ENCODE peak calls at places on chromosomes 4 and X, in seven cellular contexts. B is ascending aorta, S is SK-N-SH, L is left lung, P is IMR-90, V is adrenal gland, G is HepG2. Y is an unnamed sample. For H3K4me1, the result is how much of the 10 kb centered on the place peaks cover.

GRCh38 chr4:158778065-158778711 is 9.4 kb downstream of the FNIP2 start:
- DNase-seq in G (no peak), S (no peak), B (no peak), L (no peak), P (no peak), V (no peak), Y (no peak)

GRCh38 chr4:129261584-129261983 is 165.6 kb downstream of the C4orf33 start:
- DNase-seq in P (no peak), B (no peak), G (no peak), V (no peak), S (peak), L (no peak), Y (no peak)

GRCh38 chr4:109301691-109302365 is 630 bp downstream of the COL25A1 start:
- DNase-seq in V (peak), P (no peak), S (peak), G (no peak), B (no peak), L (peak), Y (no peak)

GRCh38 chr4:143344011-143344410 is 7.3 kb downstream of the GAB1 start:
- DNase-seq in V (no peak), B (no peak), G (no peak), P (no peak), S (no peak), L (no peak), Y (no peak)

GRCh38 chrX:48751343-48751742 is 10.2 kb upstream of the GLOD5 start:
- DNase-seq in G (no peak), V (no peak), S (no peak), L (no peak), P (no peak), B (no peak), Y (no peak)

GRCh38 chr4:52968241-52968640 is 106.1 kb downstream of the RASL11B start:
- DNase-seq in S (no peak), B (no peak), P (no peak), L (no peak), G (no peak), V (no peak), Y (peak)

GRCh38 chr4:124890522-124890921 is 178.0 kb upstream of the ANKRD50 start:
- DNase-seq in B (no peak), L (no peak), V (no peak), G (no peak), S (no peak), P (peak), Y (no peak)

GRCh38 chr4:2286904-2287593 is 25.1 kb upstream of the MXD4 start:
- DNase-seq in V (peak), S (no peak), B (no peak), P (peak), G (no peak), L (peak), Y (no peak)

GRCh38 chrX:38271154-38271716 is 50.6 kb upstream of the SRPX start:
- DNase-seq in G (no peak), B (no peak), P (no peak), V (no peak), S (no peak), L (no peak), Y (no peak)

GRCh38 chr4:136687118-136687517 is 845.2 kb downstream of the PCDH18 start:
- DNase-seq in P (no peak), L (no peak), S (no peak), G (peak), V (no peak), B (no peak), Y (no peak)

GRCh38 chr4:107808572-107808971 is 16.2 kb upstream of the SGMS2 start:
- DNase-seq in V (no peak), G (no peak), S (no peak), L (no peak), B (no peak), P (no peak), Y (no peak)

GRCh38 chr4:107935246-107935645 is 3.9 kb downstream of the CYP2U1 start:
- DNase-seq in S (no peak), L (no peak), G (no peak), B (no peak), P (no peak), V (no peak), Y (no peak)

GRCh38 chr4:42732776-42733175 is 75.9 kb upstream of the ATP8A1 start:
- DNase-seq in P (no peak), G (no peak), S (no peak), L (no peak), B (no peak), V (no peak), Y (no peak)

GRCh38 chrX:1300449-1300848 is 31.8 kb downstream of the CSF2RA start:
- DNase-seq in B (no peak), G (no peak), S (no peak), P (no peak), L (no peak), V (no peak), Y (no peak)

GRCh38 chr4:12586607-12587006 is 897.5 kb downstream of the RAB28 start:
- DNase-seq in G (no peak), L (no peak), S (no peak), V (no peak), P (no peak), B (no peak), Y (no peak)

GRCh38 chr4:48340276-48340904 is 939 bp upstream of the SLAIN2 start:
- DNase-seq in S (no peak), G (no peak), V (peak), B (no peak), P (peak), L (no peak), Y (peak)

GRCh38 chr4:25162566-25162965 is 2.3 kb upstream of the SEPSECS start:
- DNase-seq in G (no peak), V (no peak), B (no peak), P (no peak), S (no peak), L (no peak), Y (peak)

GRCh38 chr4:158807696-158808095 is 38.9 kb downstream of the FNIP2 start:
- DNase-seq in V (no peak), G (no peak), L (no peak), P (no peak), S (no peak), B (no peak), Y (no peak)

GRCh38 chr4:154466336-154466735 is 25.3 kb downstream of the DCHS2 start:
- DNase-seq in V (no peak), L (no peak), G (no peak), B (no peak), S (no peak), P (no peak), Y (no peak)

GRCh38 chr4:78588894-78589545 is 37.5 kb downstream of the ANXA3 start:
- DNase-seq in P (no peak), S (no peak), G (no peak), V (no peak), B (no peak), L (no peak), Y (no peak)

GRCh38 chr4:78591404-78591803 is 39.8 kb downstream of the ANXA3 start:
- DNase-seq in S (no peak), B (no peak), G (no peak), V (no peak), L (no peak), P (no peak), Y (no peak)

GRCh38 chr4:78596111-78596742 is 44.7 kb downstream of the ANXA3 start:
- DNase-seq in G (no peak), L (no peak), B (no peak), S (no peak), P (no peak), V (no peak), Y (no peak)

GRCh38 chr4:78592104-78592783 is 40.7 kb downstream of the ANXA3 start:
- DNase-seq in L (no peak), P (no peak), S (peak), V (no peak), B (no peak), G (no peak), Y (no peak)
- H3K4me1 ChIP-seq in L (under half), P (under half), S (under half), V (under half), B (under half), G (under half), Y (under half)

GRCh38 chr4:156774422-156774821 is 197.2 kb downstream of the PDGFC start:
- DNase-seq in B (no peak), S (no peak), V (peak), L (peak), G (peak), P (peak), Y (peak)

GRCh38 chr4:156773648-156774357 is 197.8 kb downstream of the PDGFC start:
- DNase-seq in V (no peak), L (no peak), G (no peak), S (no peak), B (no peak), P (peak), Y (no peak)

GRCh38 chr4:156778606-156779005 is 193.0 kb downstream of the PDGFC start:
- DNase-seq in S (no peak), G (peak), L (no peak), V (no peak), P (peak), B (no peak), Y (no peak)

GRCh38 chr4:156778093-156778492 is 193.5 kb downstream of the PDGFC start:
- DNase-seq in L (no peak), V (no peak), S (no peak), P (peak), B (no peak), G (no peak), Y (peak)

GRCh38 chr4:156775803-156776202 is 195.8 kb downstream of the PDGFC start:
- DNase-seq in G (no peak), P (no peak), V (no peak), S (no peak), L (no peak), B (no peak), Y (no peak)
- H3K4me1 ChIP-seq in G (under half), P (under half), V (under half), S (half or more), L (under half), B (half or more), Y (half or more)

DNA sequence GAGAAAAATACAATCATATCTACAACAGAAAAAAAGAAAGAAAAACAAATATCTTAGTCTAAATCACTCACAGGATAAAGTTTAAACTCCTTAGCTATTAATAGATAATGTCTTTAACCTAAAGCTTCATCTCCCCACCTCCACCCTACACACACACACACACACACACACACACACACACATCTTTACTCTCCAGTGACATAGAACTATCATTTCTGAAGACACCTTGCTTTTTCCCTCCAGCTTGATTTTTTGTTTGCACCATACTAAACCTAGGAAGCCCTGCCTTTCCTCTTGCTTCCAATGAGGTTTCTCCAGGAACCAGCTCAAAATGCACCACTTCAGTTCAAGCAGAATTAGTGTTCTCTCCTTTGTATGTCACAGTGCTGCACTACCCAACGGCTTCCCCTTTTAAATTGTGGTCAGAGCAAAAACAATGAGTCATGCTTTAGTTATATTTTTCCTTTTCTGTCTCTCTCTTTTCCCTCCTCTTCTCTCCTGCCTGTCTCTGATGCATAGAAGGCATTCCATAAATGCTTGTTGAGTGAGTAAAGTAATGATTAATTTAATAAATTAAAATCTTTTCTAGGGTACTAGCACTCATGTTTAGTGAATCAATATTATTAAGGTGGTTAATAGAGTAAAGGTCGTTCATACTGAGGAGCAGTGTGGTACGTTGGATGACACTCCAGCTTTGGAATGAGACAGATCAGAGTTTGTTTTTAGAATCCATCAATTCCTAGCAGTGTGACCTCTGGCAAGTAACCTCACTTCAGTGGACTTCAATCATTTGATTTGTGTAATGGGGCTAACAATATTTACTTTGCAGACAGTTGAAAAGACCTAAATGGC is 5.9 kb downstream of the RTL3 start:
- DNase-seq in B (no peak), P (peak), S (no peak), V (no peak), G (peak), L (no peak), Y (peak)
- H3K4me1 ChIP-seq in B (under half), P (under half), S (under half), V (under half), G (under half), L (under half), Y (under half)

DNA sequence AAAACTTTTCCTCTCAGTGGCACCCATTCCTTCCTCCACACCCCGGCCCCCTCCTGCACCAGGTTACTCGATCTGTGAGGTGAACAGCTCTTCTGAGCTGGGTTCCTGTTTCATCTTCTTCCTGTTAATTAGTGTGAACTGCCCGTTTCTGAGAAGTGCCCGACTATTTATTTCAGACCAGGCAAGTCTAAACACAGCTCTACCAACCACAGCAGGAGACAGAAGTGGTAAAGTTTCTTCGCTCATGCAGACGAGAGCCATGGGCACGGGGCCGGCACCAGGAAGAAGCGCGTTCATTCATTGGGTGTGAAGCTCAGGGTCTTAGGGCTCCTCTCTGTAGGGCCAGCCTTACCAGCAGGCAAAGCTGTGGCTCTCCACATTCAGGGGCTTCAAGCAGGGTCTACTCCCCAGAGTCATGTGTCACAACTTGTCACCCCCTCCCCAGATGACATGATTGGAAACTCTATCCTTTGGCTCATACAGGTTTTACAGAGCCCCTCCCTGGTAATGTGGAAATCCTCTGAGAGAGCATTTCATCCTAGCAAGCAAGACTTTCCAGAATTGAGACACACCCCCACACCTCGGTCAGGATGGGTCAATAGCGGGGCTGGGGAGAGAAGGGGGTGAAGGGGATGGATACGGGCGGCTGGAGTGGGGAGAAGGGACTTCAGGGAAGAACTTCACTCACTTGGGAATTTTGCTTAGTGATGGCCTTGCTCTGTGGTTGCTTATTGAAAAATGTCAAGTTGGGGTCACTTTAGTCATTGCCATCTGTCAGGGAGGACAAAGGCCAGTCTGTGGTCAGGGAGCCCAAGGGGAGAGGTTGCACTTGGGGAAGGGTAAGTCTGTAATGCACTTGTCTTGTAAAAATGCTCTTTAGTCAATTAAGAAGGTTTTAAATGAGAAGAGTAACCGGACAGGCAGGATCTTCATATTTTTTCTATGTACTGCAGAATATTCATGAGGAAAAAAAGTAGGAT is 121.6 kb upstream of the TRIM2 start:
- DNase-seq in S (no peak), V (no peak), B (no peak), P (no peak), G (no peak), L (no peak), Y (peak)
- H3K4me1 ChIP-seq in S (under half), V (under half), B (under half), P (under half), G (under half), L (under half), Y (under half)

DNA sequence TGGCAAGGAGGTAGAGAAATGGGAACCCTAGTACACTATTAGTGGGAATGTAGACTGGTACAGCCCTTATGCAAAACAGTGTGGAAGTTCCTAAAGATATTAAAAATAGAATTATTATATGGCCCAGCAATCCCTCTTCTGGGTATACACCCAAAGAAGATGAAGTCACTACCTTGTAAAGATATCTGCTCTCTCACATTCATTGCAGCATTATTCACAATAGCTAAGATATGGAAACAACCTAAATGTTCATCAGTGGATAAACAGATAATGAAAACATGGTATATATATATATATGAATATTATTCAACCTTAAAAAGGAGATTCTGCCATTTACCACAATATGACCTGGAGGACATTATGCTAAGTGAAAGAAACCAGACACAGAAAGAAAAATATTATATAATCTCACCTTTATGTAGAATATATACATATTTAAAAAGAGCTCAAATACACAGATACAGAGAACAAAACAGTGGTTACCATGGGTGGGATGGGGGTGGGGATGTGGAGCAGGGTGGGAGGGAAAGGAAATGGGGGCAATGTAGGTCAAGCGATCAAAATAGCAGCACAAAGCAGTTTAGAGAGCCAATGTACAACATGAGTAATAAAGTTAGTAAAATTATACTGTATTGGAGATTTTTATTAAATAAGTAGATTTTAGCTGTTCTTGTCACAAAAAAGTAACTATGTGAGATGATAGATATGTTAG is 138.6 kb downstream of the SPRY1 start:
- DNase-seq in G (no peak), S (no peak), V (no peak), P (no peak), B (no peak), L (no peak), Y (no peak)
- H3K4me1 ChIP-seq in G (under half), S (under half), V (under half), P (under half), B (under half), L (under half), Y (under half)

Y was measured in foreskin keratinocyte.